ENCODE peak calls at places on chromosomes 4 and X, in nine cellular contexts. D is IMR-90, W is colonic mucosa, G is pancreas, N is suprapubic skin, C is brain microvascular endothelial cell, V is OCI-LY7, Q is left ventricle myocardium inferior, A is left lung. Z is an unnamed sample.

GRCh38 chrX:68504237-68504636 is 5.4 kb downstream of the YIPF6 start:
- DNase-seq in V (no peak), G (no peak), D (peak), Q (no peak), W (no peak), C (peak), N (no peak), A (no peak), Z (no peak)

GRCh38 chr4:92812652-92813051 is 508.9 kb downstream of the GRID2 start:
- DNase-seq in D (no peak), Q (no peak), G (no peak), A (no peak), W (no peak), V (no peak), C (no peak), N (no peak), Z (no peak)

GRCh38 chrX:17376381-17377046 is 1.5 kb downstream of the NHS start:
- DNase-seq in V (no peak), G (no peak), D (no peak), A (no peak), Q (no peak), C (no peak), W (peak), N (no peak), Z (no peak)

GRCh38 chrX:152989292-152989658 is 4.6 kb downstream of the PNMA5 start:
- DNase-seq in V (no peak), D (peak), N (no peak), C (no peak), A (no peak), Q (no peak), G (no peak), W (no peak), Z (no peak)

GRCh38 chrX:137549073-137549472 is 16.9 kb upstream of the ZIC3 start:
- DNase-seq in V (no peak), C (no peak), A (no peak), W (no peak), D (no peak), G (no peak), Q (no peak), N (no peak), Z (no peak)

GRCh38 chr4:74479009-74479408 is 34.1 kb downstream of the AREG start:
- DNase-seq in N (no peak), A (no peak), Q (no peak), C (no peak), W (no peak), G (no peak), D (no peak), V (no peak), Z (no peak)

GRCh38 chrX:2707334-2707760 is 16.3 kb downstream of the CD99 start:
- DNase-seq in G (peak), C (peak), D (peak), W (peak), N (peak), Q (peak), V (peak), A (no peak), Z (no peak)

GRCh38 chrX:110450050-110450449 is 91.4 kb downstream of the RTL9 start:
- DNase-seq in D (peak), Q (peak), N (peak), W (peak), C (peak), A (no peak), V (peak), G (peak), Z (peak)

GRCh38 chr4:125796138-125796537 is 481.4 kb downstream of the FAT4 start:
- DNase-seq in N (no peak), A (no peak), V (no peak), G (no peak), D (no peak), Q (no peak), C (no peak), W (no peak), Z (no peak)

GRCh38 chrX:154531626-154532025 is 15.0 kb downstream of the G6PD start:
- DNase-seq in N (no peak), C (no peak), A (no peak), D (peak), G (no peak), Q (no peak), W (no peak), V (no peak), Z (no peak)

DNA sequence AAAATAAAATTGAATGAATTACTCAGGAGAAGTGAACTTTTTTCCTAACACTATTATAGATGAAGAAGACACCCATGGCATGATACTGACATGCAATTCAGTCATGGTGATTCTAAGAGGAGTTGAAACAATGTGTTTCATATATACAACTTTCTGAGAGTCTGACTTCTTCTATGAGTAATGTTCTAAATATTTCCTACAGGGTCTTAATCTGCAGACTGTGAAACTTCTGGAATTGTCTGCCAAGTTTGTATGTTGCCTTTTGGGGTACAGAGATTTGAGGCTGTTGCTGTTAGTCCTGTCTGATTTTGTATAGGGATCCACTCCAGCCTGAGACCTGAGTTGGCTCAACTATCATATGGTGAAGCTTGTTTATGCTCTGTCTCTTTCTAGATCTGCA is 160.6 kb upstream of the GATB start:
- DNase-seq in Q (no peak), W (no peak), V (no peak), N (no peak), A (no peak), C (peak), D (peak), G (no peak), Z (no peak)
- H3K27ac ChIP-seq in Q (no peak), W (no peak), V (no peak), N (no peak), A (no peak), C (peak), D (no peak), G (no peak), Z (no peak)

GRCh38 chr4:155603360-155603891 is 63.2 kb upstream of the GUCY1A1 start:
- DNase-seq in V (no peak), C (no peak), N (no peak), W (no peak), Q (no peak), G (no peak), A (no peak), D (no peak), Z (no peak)
- H3K27ac ChIP-seq in V (no peak), C (no peak), N (no peak), W (no peak), Q (no peak), G (no peak), A (no peak), D (no peak), Z (no peak)

DNA sequence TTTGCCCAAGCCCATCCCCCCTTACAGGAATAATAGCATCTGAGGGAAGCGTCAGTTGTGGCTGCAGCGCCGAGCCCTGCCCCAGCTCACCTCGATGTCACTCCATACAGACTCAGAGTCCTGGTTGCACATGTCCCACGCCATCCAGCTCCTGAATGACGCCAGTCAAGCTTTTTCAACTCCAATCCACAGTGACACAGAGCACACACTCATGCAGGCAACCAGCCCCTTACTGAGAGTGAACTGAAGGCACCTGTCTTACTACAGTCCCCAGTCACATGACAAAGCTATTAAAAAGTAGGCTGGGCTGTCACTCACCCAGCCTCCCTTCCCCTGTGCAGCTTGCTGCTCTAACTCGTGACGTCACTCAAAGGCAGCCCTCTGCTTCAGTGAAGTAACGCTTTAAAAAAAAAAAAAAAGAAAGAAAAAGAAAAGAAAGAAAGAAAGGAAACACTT is at the start of gene PPARGC1A:
- DNase-seq in A (no peak), D (peak), C (no peak), G (peak), Q (peak), N (no peak), W (peak), V (no peak), Z (no peak)
- H3K27ac ChIP-seq in A (peak), D (peak), C (no peak), G (peak), Q (peak), N (peak), W (peak), V (no peak), Z (peak)

GRCh38 chr4:87012265-87012953 is 77.6 kb downstream of the AFF1 start:
- DNase-seq in C (no peak), V (no peak), Q (no peak), A (no peak), N (no peak), W (peak), D (no peak), G (peak), Z (no peak)
- H3K27ac ChIP-seq in C (peak), V (no peak), Q (peak), A (peak), N (peak), W (peak), D (no peak), G (no peak), Z (no peak)

GRCh38 chr4:179151770-179152169 is 1709.5 kb upstream of the AGA start:
- DNase-seq in N (no peak), C (no peak), V (no peak), A (no peak), D (no peak), Q (no peak), W (no peak), G (no peak), Z (no peak)

DNA sequence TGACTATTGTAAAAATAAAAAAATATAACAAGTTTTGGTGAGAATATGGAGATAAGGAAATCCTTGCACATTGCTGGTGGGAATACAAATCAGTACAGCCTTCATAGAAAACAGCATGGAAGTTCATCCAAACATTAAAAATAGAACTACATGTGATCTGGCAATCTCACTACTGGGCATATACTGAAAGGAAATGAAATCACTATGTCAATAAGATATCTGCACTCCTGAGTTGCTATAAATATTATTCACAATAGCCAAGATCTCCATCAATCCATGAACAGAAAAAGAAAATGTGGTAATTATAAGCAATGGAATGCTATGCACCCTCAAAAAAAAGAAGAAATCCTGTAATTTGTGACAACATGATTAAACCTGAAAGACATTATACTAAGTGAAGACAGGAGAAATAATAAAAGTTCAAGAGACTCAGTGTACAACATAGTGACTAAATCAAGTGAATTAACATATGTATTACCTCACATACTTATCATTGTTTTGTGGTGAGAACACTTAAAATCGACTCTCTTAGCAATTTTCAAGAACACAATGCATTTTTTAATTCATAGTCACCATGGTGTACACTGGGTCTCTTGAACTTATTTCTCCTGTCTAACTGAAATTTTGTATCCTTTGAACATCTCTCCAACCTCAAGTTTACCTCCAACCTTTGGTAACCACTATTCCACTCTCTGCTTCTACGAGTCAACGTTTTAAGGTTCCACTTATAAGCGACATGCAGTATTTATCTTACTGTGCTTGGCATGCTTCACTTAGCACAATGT is 1703.7 kb upstream of the AGA start:
- DNase-seq in G (no peak), C (peak), D (peak), V (no peak), W (no peak), N (no peak), Q (no peak), A (no peak), Z (no peak)
- H3K27ac ChIP-seq in G (no peak), C (peak), D (no peak), V (no peak), W (no peak), N (no peak), Q (no peak), A (no peak), Z (no peak)

DNA sequence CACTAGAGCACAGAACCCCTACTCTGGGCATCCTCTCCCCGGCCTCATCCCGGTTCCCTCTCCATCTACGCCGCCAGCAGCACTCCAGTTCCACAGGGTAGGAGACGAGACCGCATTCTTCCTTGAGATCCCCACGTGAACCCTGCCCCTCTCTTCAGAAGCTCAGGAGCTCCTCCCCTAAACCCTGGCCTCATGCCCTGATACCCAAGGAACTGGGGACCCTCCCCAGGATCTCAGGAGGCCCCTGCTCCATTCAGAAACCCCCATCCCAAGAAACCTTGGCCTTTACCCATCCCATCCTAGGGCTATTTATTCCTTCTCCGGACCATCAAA is 1.1 kb downstream of the PRICKLE3 start:
- DNase-seq in D (no peak), N (no peak), W (no peak), Q (no peak), G (no peak), A (no peak), C (no peak), V (no peak), Z (no peak)
- H3K27ac ChIP-seq in D (no peak), N (peak), W (peak), Q (peak), G (no peak), A (peak), C (no peak), V (peak), Z (no peak)

GRCh38 chr4:7968262-7968896 is 28.7 kb upstream of the AFAP1 start:
- DNase-seq in D (no peak), C (no peak), W (no peak), A (no peak), G (no peak), V (no peak), N (no peak), Q (no peak), Z (no peak)

GRCh38 chr4:7964890-7965662 is 25.4 kb upstream of the AFAP1 start:
- DNase-seq in V (no peak), W (no peak), Q (peak), D (peak), G (peak), C (no peak), A (no peak), N (no peak), Z (no peak)

GRCh38 chr4:7966281-7967062 is 26.8 kb upstream of the AFAP1 start:
- DNase-seq in D (no peak), N (no peak), W (no peak), Q (no peak), G (no peak), V (no peak), C (no peak), A (no peak), Z (no peak)

GRCh38 chr4:7967501-7968261 is 28.0 kb upstream of the AFAP1 start:
- DNase-seq in C (no peak), D (peak), Q (peak), W (peak), V (no peak), G (no peak), A (no peak), N (no peak), Z (no peak)

GRCh38 chr4:7967063-7967440 is 27.4 kb upstream of the AFAP1 start:
- DNase-seq in V (no peak), N (no peak), D (no peak), W (no peak), C (no peak), A (no peak), G (no peak), Q (no peak), Z (no peak)
- H3K27ac ChIP-seq in V (no peak), N (no peak), D (no peak), W (no peak), C (no peak), A (no peak), G (no peak), Q (no peak), Z (no peak)

GRCh38 chr4:123577507-123577906 is 180.9 kb downstream of the SPRY1 start:
- DNase-seq in W (no peak), G (no peak), N (no peak), A (no peak), C (no peak), Q (no peak), V (no peak), D (no peak), Z (no peak)
- H3K27ac ChIP-seq in W (no peak), G (no peak), N (no peak), A (no peak), C (no peak), Q (no peak), V (no peak), D (no peak), Z (no peak)

GRCh38 chr4:42985971-42986370 is 93.5 kb downstream of the GRXCR1 start:
- DNase-seq in V (no peak), D (no peak), G (no peak), N (no peak), W (no peak), A (no peak), Q (no peak), C (no peak), Z (no peak)
- H3K27ac ChIP-seq in V (no peak), D (no peak), G (no peak), N (no peak), W (no peak), A (no peak), Q (no peak), C (no peak), Z (no peak)